ENCODE peak calls at places on chromosomes 13 and 19, in five cellular contexts. S, O, D, F and Z are unnamed samples.

GRCh38 chr19:6678690-6679109 is 8.7 kb upstream of the TNFSF14 start:
- DNase-seq in S (no peak), O (no peak), D (no peak), F (no peak), Z (no peak)

GRCh38 chr19:52065399-52065798 is 16.8 kb upstream of the ZNF432 start:
- DNase-seq in S (no peak), O (no peak), D (no peak), F (no peak), Z (no peak)

GRCh38 chr19:2392366-2392765 is 32.3 kb downstream of the TMPRSS9 start:
- DNase-seq in S (no peak), O (no peak), D (no peak), F (no peak), Z (no peak)

GRCh38 chr13:45101327-45102018 is 18.8 kb upstream of the GTF2F2 start:
- DNase-seq in S (no peak), O (no peak), D (no peak), F (no peak), Z (no peak)

GRCh38 chr13:24185591-24186232 is 25.2 kb downstream of the SPATA13 start:
- DNase-seq in S (peak), O (no peak), D (peak), F (no peak), Z (no peak)

GRCh38 chr19:23571175-23571574 is 115.8 kb downstream of the ZNF675 start:
- DNase-seq in S (no peak), O (no peak), D (no peak), F (no peak), Z (no peak)

GRCh38 chr13:113207890-113208423 is 512 bp downstream of the PCID2 start:
- DNase-seq in S (peak), O (peak), D (peak), F (peak), Z (peak)

GRCh38 chr13:90299238-90299637 is 1048.2 kb upstream of the MIR17HG start:
- DNase-seq in S (no peak), O (no peak), D (no peak), F (no peak), Z (no peak)

GRCh38 chr13:23159587-23160240 is 21.1 kb upstream of the SGCG start:
- DNase-seq in S (peak), O (no peak), D (no peak), F (no peak), Z (no peak)

GRCh38 chr13:114132419-114133121 is at the start of gene RASA3:
- DNase-seq in S (peak), O (peak), D (peak), F (peak), Z (peak)

GRCh38 chr19:17757125-17757524 is 5.8 kb downstream of the FCHO1 start:
- DNase-seq in S (peak), O (no peak), D (peak), F (peak), Z (peak)

GRCh38 chr19:12946092-12946845 is 607 bp downstream of the RAD23A start:
- DNase-seq in S (peak), O (peak), D (peak), F (peak), Z (peak)

GRCh38 chr13:76723551-76724232 is 162.5 kb downstream of the KCTD12 start:
- DNase-seq in S (peak), O (no peak), D (peak), F (peak), Z (peak)

GRCh38 chr19:50202962-50203280 is 501 bp upstream of the MYH14 start:
- DNase-seq in S (no peak), O (no peak), D (no peak), F (no peak), Z (no peak)

GRCh38 chr13:98641075-98641474 is 64.2 kb upstream of the STK24 start:
- DNase-seq in S (no peak), O (no peak), D (no peak), F (no peak), Z (no peak)

GRCh38 chr19:8111376-8111775 is 38.0 kb downstream of the FBN3 start:
- DNase-seq in S (no peak), O (no peak), D (no peak), F (no peak), Z (no peak)

GRCh38 chr19:844300-844971 is 3.6 kb downstream of the PRTN3 start:
- DNase-seq in S (no peak), O (no peak), D (no peak), F (no peak), Z (no peak)

GRCh38 chr13:94162289-94162688 is 317.2 kb downstream of the DCT start:
- DNase-seq in S (peak), O (no peak), D (no peak), F (peak), Z (no peak)